ENCODE peak calls at places on chromosomes 2 and 18, in five cellular contexts. One of them, this sample, is unnamed.

GRCh38 chr18:41096504-41096903 is 858.5 kb upstream of the PIK3C3 start:
- DNase-seq in posterior vena cava: no peak
- DNase-seq in fibroblast of the conjunctiva: no peak
- DNase-seq in body of pancreas: no peak
- DNase-seq in left ventricle myocardium inferior: no peak
- DNase-seq in this sample: no peak

GRCh38 chr2:109510136-109511028 is 103.4 kb downstream of the SEPTIN10 start:
- DNase-seq in body of pancreas: peak
- DNase-seq in left ventricle myocardium inferior: peak
- DNase-seq in posterior vena cava: peak
- DNase-seq in fibroblast of the conjunctiva: peak
- DNase-seq in this sample: peak

GRCh38 chr2:75453696-75454095 is 107.0 kb downstream of the EVA1A start:
- DNase-seq in left ventricle myocardium inferior: no peak
- DNase-seq in posterior vena cava: no peak
- DNase-seq in fibroblast of the conjunctiva: no peak
- DNase-seq in body of pancreas: no peak
- DNase-seq in this sample: no peak

GRCh38 chr2:10326707-10327594 is 24.2 kb downstream of the HPCAL1 start:
- DNase-seq in fibroblast of the conjunctiva: no peak
- DNase-seq in body of pancreas: no peak
- DNase-seq in posterior vena cava: no peak
- DNase-seq in left ventricle myocardium inferior: peak
- DNase-seq in this sample: no peak

GRCh38 chr2:207113403-207113802 is 52.3 kb downstream of the KLF7 start:
- DNase-seq in left ventricle myocardium inferior: no peak
- DNase-seq in fibroblast of the conjunctiva: no peak
- DNase-seq in body of pancreas: no peak
- DNase-seq in posterior vena cava: no peak
- DNase-seq in this sample: no peak

GRCh38 chr2:30139131-30139870 is 7.5 kb upstream of the YPEL5 start:
- DNase-seq in posterior vena cava: no peak
- DNase-seq in left ventricle myocardium inferior: no peak
- DNase-seq in body of pancreas: no peak
- DNase-seq in fibroblast of the conjunctiva: no peak
- DNase-seq in this sample: no peak

GRCh38 chr2:74532222-74532621 is 2.5 kb downstream of the HTRA2 start:
- DNase-seq in left ventricle myocardium inferior: no peak
- DNase-seq in fibroblast of the conjunctiva: peak
- DNase-seq in posterior vena cava: no peak
- DNase-seq in body of pancreas: no peak
- DNase-seq in this sample: no peak

GRCh38 chr18:3592864-3593263 is 142.9 kb downstream of the TGIF1 start:
- DNase-seq in body of pancreas: no peak
- DNase-seq in left ventricle myocardium inferior: no peak
- DNase-seq in fibroblast of the conjunctiva: no peak
- DNase-seq in posterior vena cava: peak
- DNase-seq in this sample: no peak

GRCh38 chr18:59005266-59005665 is 134.4 kb upstream of the SEC11C start:
- DNase-seq in left ventricle myocardium inferior: peak
- DNase-seq in fibroblast of the conjunctiva: no peak
- DNase-seq in posterior vena cava: no peak
- DNase-seq in body of pancreas: peak
- DNase-seq in this sample: peak

GRCh38 chr2:217077841-217078407 is 218.1 kb upstream of the TNP1 start:
- DNase-seq in left ventricle myocardium inferior: no peak
- DNase-seq in body of pancreas: no peak
- DNase-seq in posterior vena cava: no peak
- DNase-seq in fibroblast of the conjunctiva: no peak
- DNase-seq in this sample: no peak